ENCODE peak calls at places on chromosome 22, in eight cellular contexts. J is tibial nerve, S is testis, K is upper lobe of right lung, D is fibroblast of lung, L is PC-3, M is heart right ventricle, W is adipocyte. R is an unnamed sample.

GRCh38 chr22:20291604-20292063 is 23.5 kb upstream of the RTN4R start:
- DNase-seq in S (no peak), K (no peak), L (no peak), W (no peak), M (no peak), D (no peak), J (no peak), R (no peak)

GRCh38 chr22:40605676-40606250 is 30.8 kb downstream of the MRTFA start:
- DNase-seq in W (peak; percentile 59), K (no peak), D (peak; percentile 71), J (no peak), S (no peak), M (no peak), L (no peak), R (peak; percentile 76)

GRCh38 chr22:25334091-25334490 is 114.7 kb downstream of the CRYBB2 start:
- DNase-seq in D (no peak), K (no peak), L (peak; percentile 22), W (peak; percentile 7), J (no peak), M (peak; percentile 78), S (peak; percentile 86), R (no peak)

GRCh38 chr22:17778412-17778976 is 4.2 kb upstream of the BID start:
- DNase-seq in S (no peak), M (no peak), K (no peak), W (no peak), J (no peak), D (no peak), L (no peak), R (no peak)

GRCh38 chr22:19290400-19291217 is 910 bp downstream of the CLTCL1 start:
- DNase-seq in W (peak; percentile 51), L (no peak), J (no peak), D (no peak), K (no peak), M (peak; percentile 16), S (no peak), R (no peak)

GRCh38 chr22:32985899-32986772 is 72.0 kb downstream of the SYN3 start:
- DNase-seq in M (no peak), L (peak; percentile 23), S (peak; percentile 87), W (peak; percentile 91), K (no peak), D (peak; percentile 68), J (peak; percentile 94), R (peak; percentile 74)

GRCh38 chr22:43861529-43861928 is 784 bp downstream of the SULT4A1 start:
- DNase-seq in D (peak; percentile 21), J (no peak), S (no peak), L (no peak), M (no peak), K (no peak), W (no peak), R (no peak)

GRCh38 chr22:48968201-48968959 is 859.3 kb downstream of the BRD1 start:
- DNase-seq in S (peak; percentile 13), M (no peak), J (no peak), L (peak; percentile 1), D (no peak), K (peak; percentile 56), W (no peak), R (peak; percentile 8)

GRCh38 chr22:33864723-33865130 is 55.5 kb downstream of the LARGE1 start:
- DNase-seq in L (no peak), S (peak; percentile 25), J (no peak), D (no peak), W (peak; percentile 25), M (peak; percentile 27), K (no peak), R (no peak)

GRCh38 chr22:44930711-44931035 is 79.1 kb downstream of the PHF21B start:
- DNase-seq in W (no peak), S (no peak), J (no peak), L (no peak), D (no peak), M (no peak), K (no peak), R (no peak)

GRCh38 chr22:33918676-33919590 is 1.3 kb downstream of the LARGE1 start:
- DNase-seq in M (no peak), S (no peak), J (no peak), L (no peak), K (no peak), D (peak; percentile 28), W (peak; percentile 56), R (no peak)

GRCh38 chr22:19853879-19854777 is 546 bp downstream of the GNB1L start:
- DNase-seq in K (peak; percentile 68), S (peak; percentile 33), D (no peak), M (peak; percentile 46), W (no peak), J (no peak), L (no peak), R (no peak)

GRCh38 chr22:19303785-19304184 is 12.3 kb upstream of the CLTCL1 start:
- DNase-seq in K (no peak), D (no peak), M (no peak), J (no peak), W (no peak), L (no peak), S (no peak), R (no peak)

GRCh38 chr22:43897751-43898261 is 6.0 kb upstream of the PNPLA5 start:
- DNase-seq in J (no peak), D (peak; percentile 88), M (no peak), S (no peak), L (peak; percentile 47), K (no peak), W (peak; percentile 58), R (peak; percentile 64)

GRCh38 chr22:26777402-26777801 is 120.0 kb downstream of the MIAT start:
- DNase-seq in D (peak; percentile 59), K (no peak), M (no peak), J (no peak), W (peak; percentile 68), L (peak; percentile 5), S (no peak), R (no peak)

GRCh38 chr22:17370766-17371181 is 1.5 kb downstream of the CECR2 start:
- DNase-seq in S (no peak), L (no peak), J (no peak), W (no peak), M (no peak), K (no peak), D (no peak), R (no peak)

GRCh38 chr22:19527861-19528417 is 3.7 kb upstream of the CLDN5 start:
- DNase-seq in D (peak; percentile 44), J (no peak), K (peak; percentile 31), S (no peak), W (no peak), L (peak; percentile 69), M (no peak), R (no peak)

GRCh38 chr22:17086301-17086700 is 1.5 kb downstream of the IL17RA start:
- DNase-seq in W (no peak), K (peak; percentile 60), L (no peak), M (no peak), J (no peak), D (no peak), S (no peak), R (no peak)

GRCh38 chr22:17190702-17191101 is 28.5 kb downstream of the ADA2 start:
- DNase-seq in L (no peak), S (no peak), M (no peak), D (no peak), J (no peak), K (no peak), W (no peak), R (no peak)

GRCh38 chr22:25165785-25166184 is 33.9 kb upstream of the CRYBB3 start:
- DNase-seq in D (no peak), S (no peak), W (no peak), L (no peak), K (no peak), M (no peak), J (no peak), R (no peak)

GRCh38 chr22:18044548-18045271 is 20.3 kb upstream of the MICAL3 start:
- DNase-seq in K (peak; percentile 61), S (peak; percentile 90), J (peak; percentile 44), M (peak; percentile 80), W (no peak), D (peak; percentile 56), L (no peak), R (no peak)

GRCh38 chr22:35437038-35437437 is 37.1 kb downstream of the MCM5 start:
- DNase-seq in J (no peak), S (peak; percentile 50), D (no peak), W (no peak), L (peak; percentile 32), K (no peak), M (no peak), R (no peak)

GRCh38 chr22:19669570-19669969 is 44.7 kb upstream of the SEPTIN5 start:
- DNase-seq in D (no peak), W (no peak), J (no peak), S (peak; percentile 49), M (peak; percentile 58), K (no peak), L (no peak), R (no peak)

GRCh38 chr22:26471522-26471921 is 12.1 kb downstream of the HPS4 start:
- DNase-seq in M (no peak), J (no peak), D (peak; percentile 98), K (no peak), W (peak; percentile 29), L (peak; percentile 92), S (no peak), R (no peak)

GRCh38 chr22:27241430-27242110 is 560.0 kb downstream of the MN1 start:
- DNase-seq in J (no peak), L (no peak), D (peak; percentile 59), M (peak; percentile 62), K (no peak), W (peak; percentile 29), S (peak; percentile 46), R (no peak)

GRCh38 chr22:31492151-31492550 is 2.5 kb upstream of the EIF4ENIF1 start:
- DNase-seq in W (no peak), K (no peak), J (no peak), L (no peak), M (no peak), S (no peak), D (no peak), R (no peak)
- H3K4me1 ChIP-seq in W (peaks cover 29% of the 10 kb centered on the region), K (peaks cover 33% of the 10 kb centered on the region), J (peaks cover 11% of the 10 kb centered on the region), L (peaks cover 21% of the 10 kb centered on the region), M (peaks cover 49% of the 10 kb centered on the region), S (peaks cover 27% of the 10 kb centered on the region), D (peaks cover 7% of the 10 kb centered on the region), R (peaks cover 22% of the 10 kb centered on the region)

GRCh38 chr22:46585340-46586122 is 34.7 kb upstream of the GRAMD4 start:
- DNase-seq in J (no peak), K (no peak), L (no peak), S (no peak), M (no peak), W (no peak), D (no peak), R (no peak)
- H3K4me1 ChIP-seq in J (peaks cover 12% of the 10 kb centered on the region), K (peaks cover 52% of the 10 kb centered on the region), L (no peaks in the 10 kb centered on the region), S (peaks cover 2% of the 10 kb centered on the region), M (peaks cover 86% of the 10 kb centered on the region), W (peaks cover 7% of the 10 kb centered on the region), D (no peaks in the 10 kb centered on the region), R (no peaks in the 10 kb centered on the region)

GRCh38 chr22:23218053-23218866 is 38.0 kb downstream of the BCR start:
- DNase-seq in D (no peak), W (no peak), J (no peak), L (no peak), M (no peak), S (no peak), K (no peak), R (no peak)
- H3K4me1 ChIP-seq in D (peaks cover 32% of the 10 kb centered on the region), W (peaks cover 45% of the 10 kb centered on the region), J (peaks cover 55% of the 10 kb centered on the region), L (peaks cover 26% of the 10 kb centered on the region), M (peaks cover 93% of the 10 kb centered on the region), S (peaks cover 42% of the 10 kb centered on the region), K (peaks cover 83% of the 10 kb centered on the region), R (peaks cover 54% of the 10 kb centered on the region)

GRCh38 chr22:29309332-29310064 is 3.0 kb downstream of the GAS2L1 start:
- DNase-seq in J (no peak), S (peak; percentile 93), D (no peak), M (peak; percentile 79), W (peak; percentile 9), K (no peak), L (peak; percentile 25), R (no peak)
- H3K4me1 ChIP-seq in J (peaks cover 66% of the 10 kb centered on the region), S (peaks cover 61% of the 10 kb centered on the region), D (peaks cover 17% of the 10 kb centered on the region), M (peaks cover 79% of the 10 kb centered on the region), W (peaks cover 34% of the 10 kb centered on the region), K (peaks cover 49% of the 10 kb centered on the region), L (peaks cover 43% of the 10 kb centered on the region), R (peaks cover 28% of the 10 kb centered on the region)

GRCh38 chr22:37283393-37283937 is 1.2 kb downstream of the CYTH4 start:
- DNase-seq in M (no peak), D (no peak), J (no peak), W (no peak), S (no peak), L (no peak), K (no peak), R (no peak)
- H3K4me1 ChIP-seq in M (no peaks in the 10 kb centered on the region), D (no peaks in the 10 kb centered on the region), J (no peaks in the 10 kb centered on the region), W (no peaks in the 10 kb centered on the region), S (no peaks in the 10 kb centered on the region), L (peaks cover 16% of the 10 kb centered on the region), K (peaks cover 7% of the 10 kb centered on the region), R (peaks cover 6% of the 10 kb centered on the region)

R was measured in PC-9.